ENCODE peak calls at places on chromosomes 1 and 21, in four cellular contexts. Q, R, O and P are unnamed samples.

GRCh38 chr1:66494488-66494887 is 39.5 kb upstream of the SGIP1 start:
- DNase-seq in Q (no peak), R (no peak), O (no peak), P (no peak)

GRCh38 chr1:3132685-3133084 is 63.7 kb downstream of the PRDM16 start:
- DNase-seq in Q (no peak), R (no peak), O (no peak), P (no peak)

GRCh38 chr1:181255270-181255929 is 166.9 kb downstream of the IER5 start:
- DNase-seq in Q (no peak), R (no peak), O (no peak), P (peak)

GRCh38 chr1:147837129-147837776 is 65.3 kb upstream of the GJA8 start:
- DNase-seq in Q (no peak), R (no peak), O (no peak), P (no peak)

GRCh38 chr1:197567442-197567841 is 207.8 kb downstream of the DENND1B start:
- DNase-seq in Q (no peak), R (no peak), O (no peak), P (no peak)

GRCh38 chr1:20997602-20998235 is 179.0 kb downstream of the EIF4G3 start:
- DNase-seq in Q (no peak), R (no peak), O (no peak), P (no peak)

GRCh38 chr1:94081566-94082344 is 39.2 kb downstream of the ABCA4 start:
- DNase-seq in Q (no peak), R (no peak), O (no peak), P (no peak)

GRCh38 chr1:11178021-11179015 is 10.8 kb upstream of the ANGPTL7 start:
- DNase-seq in Q (no peak), R (no peak), O (no peak), P (no peak)

GRCh38 chr21:45542667-45543370 is 579 bp upstream of the SLC19A1 start:
- DNase-seq in Q (no peak), R (peak), O (peak), P (no peak)

GRCh38 chr1:78577257-78578100 is 42.8 kb upstream of the IFI44L start:
- DNase-seq in Q (no peak), R (no peak), O (no peak), P (no peak)

GRCh38 chr1:25106981-25107642 is 125.2 kb downstream of the SYF2 start:
- DNase-seq in Q (no peak), R (no peak), O (no peak), P (no peak)

GRCh38 chr21:45262616-45263015 is 25.1 kb downstream of the POFUT2 start:
- DNase-seq in Q (no peak), R (peak), O (no peak), P (peak)

GRCh38 chr1:203124546-203125317 is 2.8 kb upstream of the ADORA1 start:
- DNase-seq in Q (no peak), R (no peak), O (peak), P (no peak)